ENCODE peak calls at places on chromosomes 5 and 9, in four cellular contexts. Z, W, M and S are unnamed samples.

GRCh38 chr5:149221731-149222342 is 49.8 kb upstream of the AFAP1L1 start:
- DNase-seq in M (no peak), W (no peak), Z (peak), S (no peak)

GRCh38 chr5:109630109-109630508 is 59.6 kb upstream of the MAN2A1 start:
- DNase-seq in W (no peak), Z (no peak), M (no peak), S (no peak)

GRCh38 chr5:142357469-142358090 is 32.8 kb upstream of the SPRY4 start:
- DNase-seq in W (peak), Z (peak), M (no peak), S (no peak)

GRCh38 chr9:114318416-114318815 is 4.5 kb upstream of the ORM1 start:
- DNase-seq in M (no peak), W (no peak), Z (no peak), S (no peak)

GRCh38 chr5:69415584-69415958 is 655 bp downstream of the MARVELD2 start:
- DNase-seq in Z (no peak), W (peak), M (no peak), S (no peak)

GRCh38 chr9:130328349-130328801 is 62.8 kb downstream of the HMCN2 start:
- DNase-seq in Z (peak), W (no peak), M (no peak), S (no peak)

GRCh38 chr5:139985290-139985689 is 57.8 kb downstream of the NRG2 start:
- DNase-seq in Z (no peak), W (no peak), M (no peak), S (no peak)

GRCh38 chr5:150787659-150788058 is 9.1 kb downstream of the SMIM3 start:
- DNase-seq in Z (no peak), W (no peak), M (no peak), S (no peak)

GRCh38 chr9:112535364-112535763 is 48.7 kb downstream of the KIAA1958 start:
- DNase-seq in W (peak), M (no peak), Z (peak), S (no peak)

GRCh38 chr9:88339322-88339721 is 48.9 kb upstream of the SPIN1 start:
- DNase-seq in W (no peak), M (no peak), Z (no peak), S (no peak)

GRCh38 chr9:89433826-89434225 is 64.1 kb downstream of the SEMA4D start:
- DNase-seq in M (no peak), W (no peak), Z (peak), S (no peak)

GRCh38 chr9:104635471-104635870 is 17.5 kb upstream of the OR13C9 start:
- DNase-seq in Z (no peak), M (no peak), W (no peak), S (no peak)

GRCh38 chr5:151591144-151591819 is at the start of gene FAT2:
- DNase-seq in Z (no peak), W (no peak), M (no peak), S (no peak)

GRCh38 chr5:32312194-32312681 is 501 bp downstream of the MTMR12 start:
- DNase-seq in Z (peak), M (peak), W (peak), S (no peak)

GRCh38 chr9:68950689-68951088 is 63.2 kb downstream of the PRKACG start:
- DNase-seq in W (no peak), Z (no peak), M (no peak), S (no peak)

GRCh38 chr5:78591227-78591626 is 57.3 kb downstream of the LHFPL2 start:
- DNase-seq in M (no peak), W (peak), Z (peak), S (no peak)

GRCh38 chr5:172897691-172898512 is 61.3 kb upstream of the RPL26L1 start:
- DNase-seq in Z (peak), W (peak), M (no peak), S (no peak)

GRCh38 chr5:143226361-143226760 is 177.1 kb downstream of the NR3C1 start:
- DNase-seq in M (no peak), W (no peak), Z (no peak), S (no peak)

GRCh38 chr5:432928-433791 is 9.8 kb upstream of the EXOC3 start:
- DNase-seq in M (no peak), Z (no peak), W (no peak), S (no peak)

GRCh38 chr5:117623042-117623815 is 1048.6 kb upstream of the SEMA6A start:
- DNase-seq in W (no peak), Z (peak), M (no peak), S (no peak)

GRCh38 chr5:169717298-169717697 is 80.2 kb downstream of the DOCK2 start:
- DNase-seq in M (no peak), Z (peak), W (peak), S (no peak)

GRCh38 chr5:153551537-153552079 is 61.1 kb downstream of the GRIA1 start:
- DNase-seq in W (peak), M (no peak), Z (peak), S (no peak)

GRCh38 chr5:61301820-61302563 is 30.1 kb upstream of the ZSWIM6 start:
- DNase-seq in W (peak), M (no peak), Z (peak), S (no peak)

GRCh38 chr5:142095651-142096330 is 12.8 kb upstream of the NDFIP1 start:
- DNase-seq in Z (no peak), M (no peak), W (no peak), S (peak)

GRCh38 chr9:124399323-124399962 is 15.8 kb downstream of the PSMB7 start:
- DNase-seq in W (no peak), Z (peak), M (no peak), S (no peak)

GRCh38 chr9:134053941-134054761 is 13.7 kb downstream of the BRD3 start:
- DNase-seq in W (no peak), Z (no peak), M (no peak), S (no peak)

GRCh38 chr5:17381926-17382325 is 116.1 kb upstream of the TAF11L2 start:
- DNase-seq in W (no peak), M (no peak), Z (no peak), S (no peak)

GRCh38 chr5:122019936-122020590 is 58.0 kb downstream of the LOX start:
- DNase-seq in M (no peak), W (no peak), Z (peak), S (no peak)

GRCh38 chr9:111940697-111941096 is 44.1 kb downstream of the UGCG start:
- DNase-seq in M (no peak), W (peak), Z (peak), S (no peak)

GRCh38 chr5:19266791-19267190 is 721.2 kb downstream of the CDH18 start:
- DNase-seq in W (no peak), M (no peak), Z (no peak), S (no peak)

GRCh38 chr5:133147411-133147810 is 95.6 kb downstream of the HSPA4 start:
- DNase-seq in Z (no peak), W (no peak), M (no peak), S (no peak)

GRCh38 chr9:105055922-105056321 is 128.0 kb upstream of the ABCA1 start:
- DNase-seq in W (peak), Z (peak), M (no peak), S (no peak)

GRCh38 chr9:134909511-134910105 is 8.1 kb downstream of the FCN1 start:
- DNase-seq in M (no peak), W (no peak), Z (no peak), S (no peak)

GRCh38 chr5:91219141-91219802 is 163.8 kb downstream of the ARRDC3 start:
- DNase-seq in W (no peak), M (no peak), Z (peak), S (no peak)

GRCh38 chr5:93503598-93504067 is 77.4 kb downstream of the NR2F1-AS1 start:
- DNase-seq in Z (peak), W (peak), M (no peak), S (no peak)

GRCh38 chr5:93151121-93151520 is 429.9 kb downstream of the NR2F1-AS1 start:
- DNase-seq in M (no peak), W (peak), Z (peak), S (no peak)

GRCh38 chr5:146919304-146919703 is 40.7 kb upstream of the PPP2R2B start:
- DNase-seq in W (no peak), M (no peak), Z (no peak), S (no peak)

GRCh38 chr9:11326231-11326630 is 713.4 kb upstream of the PTPRD start:
- DNase-seq in W (no peak), M (no peak), Z (no peak), S (no peak)
- TF ChIP-seq FOS in W (no peak), M (no peak), Z (no peak), S (no peak)

DNA sequence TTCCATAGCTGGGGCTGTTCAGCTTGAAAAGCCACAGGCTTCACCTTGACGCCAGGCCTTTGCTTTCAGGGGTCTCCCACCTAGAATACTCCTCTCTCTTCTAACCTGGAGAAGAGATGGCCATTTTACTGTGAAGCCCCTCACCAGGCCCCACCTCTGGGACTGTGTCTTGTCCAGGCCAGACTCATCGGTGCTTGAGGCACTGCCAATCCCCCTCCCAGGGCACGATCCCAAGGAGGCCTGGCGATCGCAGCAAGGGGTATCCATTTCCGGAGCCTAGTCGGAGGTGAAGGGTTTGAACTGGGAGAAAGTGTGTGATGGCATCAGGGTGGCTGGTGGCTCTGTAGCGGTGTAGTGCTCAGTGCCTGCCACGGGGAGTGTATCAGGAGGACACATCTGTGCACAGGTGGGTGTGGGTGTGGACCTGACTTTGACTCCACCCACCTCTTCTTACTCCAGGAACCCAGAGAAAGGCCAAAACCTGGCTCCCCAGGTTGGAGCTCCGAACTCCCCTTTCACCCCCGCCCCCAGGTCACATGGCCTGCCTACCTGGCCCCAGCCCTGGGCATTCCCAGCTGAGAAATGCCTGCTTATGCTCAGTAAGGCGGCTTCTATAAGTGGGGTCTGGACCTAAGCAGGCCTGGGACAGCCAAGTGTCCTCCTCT is 27.4 kb upstream of the ENHO start:
- DNase-seq in Z (no peak), W (no peak), M (peak), S (no peak)
- TF ChIP-seq FOS in Z (no peak), W (no peak), M (no peak), S (no peak)

DNA sequence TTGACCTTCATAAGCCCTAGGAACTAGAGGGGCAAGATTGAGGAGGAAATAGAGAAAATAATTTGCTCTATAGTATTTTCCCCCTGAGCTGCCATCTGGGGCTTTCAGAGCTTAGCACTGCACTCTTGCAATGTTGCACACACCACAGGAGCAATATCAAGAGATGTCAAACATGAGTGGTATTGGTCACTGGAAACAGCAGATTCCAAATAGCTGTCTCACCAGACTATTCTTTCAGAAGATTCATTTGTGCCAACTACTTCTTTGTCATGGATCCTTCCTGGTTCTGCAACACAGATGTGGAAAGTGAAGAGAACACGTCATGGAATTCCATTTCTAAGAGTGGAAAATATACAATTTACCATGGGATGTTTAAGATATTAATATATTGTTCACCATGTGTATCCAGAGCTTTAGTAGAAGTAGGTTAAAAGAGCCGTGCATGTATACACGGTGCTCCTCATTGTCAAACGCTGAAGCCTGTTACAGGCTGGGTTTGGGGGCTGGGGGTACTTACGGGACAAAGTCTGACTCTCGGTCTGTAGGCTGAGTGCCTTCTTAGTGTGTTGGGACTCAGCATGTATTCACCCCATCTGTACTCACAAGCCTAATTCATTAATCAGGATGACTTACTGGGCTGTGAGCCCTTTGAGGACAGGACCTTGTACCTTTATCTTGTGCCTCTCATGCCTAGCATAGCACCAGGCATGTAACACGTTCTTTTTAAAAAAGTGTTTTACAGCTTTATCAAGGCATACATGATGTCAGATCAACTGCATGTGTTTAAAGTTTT is 31.4 kb upstream of the GDNF start:
- DNase-seq in M (no peak), W (no peak), Z (peak), S (no peak)
- TF ChIP-seq FOS in M (no peak), W (no peak), Z (no peak), S (no peak)

DNA sequence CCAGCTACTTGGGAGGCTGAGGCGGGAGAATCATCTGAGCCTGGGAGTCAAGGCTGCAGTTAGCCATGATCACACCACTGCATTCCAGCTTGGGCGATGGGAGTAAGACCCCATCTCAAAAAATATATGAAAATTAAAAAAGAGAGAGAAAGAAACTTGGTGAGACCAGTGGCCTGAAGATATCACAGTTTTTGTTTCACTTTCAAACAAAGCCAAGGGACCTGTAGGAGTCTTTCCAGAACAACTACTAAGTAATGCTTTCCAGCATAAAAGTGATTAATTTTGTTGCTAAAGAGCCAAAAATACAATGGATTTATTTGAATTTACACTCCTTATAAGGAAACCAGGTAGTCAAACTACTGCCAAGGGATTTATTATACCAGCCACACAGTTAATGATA is 23.5 kb downstream of the GKAP1 start:
- DNase-seq in Z (no peak), W (no peak), M (no peak), S (no peak)
- TF ChIP-seq FOS in Z (no peak), W (no peak), M (no peak), S (no peak)

GRCh38 chr5:160956011-160956410 is 104.0 kb upstream of the ATP10B start:
- DNase-seq in M (no peak), Z (no peak), W (no peak), S (no peak)
- TF ChIP-seq FOS in M (no peak), Z (no peak), W (no peak), S (no peak)

GRCh38 chr9:132547976-132548730 is 34.3 kb upstream of the BARHL1 start:
- DNase-seq in M (no peak), Z (no peak), W (no peak), S (no peak)

GRCh38 chr9:132547436-132547835 is 35.0 kb upstream of the BARHL1 start:
- DNase-seq in W (no peak), M (no peak), Z (no peak), S (no peak)

GRCh38 chr9:132547052-132547431 is 35.4 kb upstream of the BARHL1 start:
- DNase-seq in Z (no peak), W (no peak), M (no peak), S (no peak)

GRCh38 chr9:132551556-132551955 is 30.9 kb upstream of the BARHL1 start:
- DNase-seq in W (no peak), Z (no peak), M (no peak), S (no peak)

DNA sequence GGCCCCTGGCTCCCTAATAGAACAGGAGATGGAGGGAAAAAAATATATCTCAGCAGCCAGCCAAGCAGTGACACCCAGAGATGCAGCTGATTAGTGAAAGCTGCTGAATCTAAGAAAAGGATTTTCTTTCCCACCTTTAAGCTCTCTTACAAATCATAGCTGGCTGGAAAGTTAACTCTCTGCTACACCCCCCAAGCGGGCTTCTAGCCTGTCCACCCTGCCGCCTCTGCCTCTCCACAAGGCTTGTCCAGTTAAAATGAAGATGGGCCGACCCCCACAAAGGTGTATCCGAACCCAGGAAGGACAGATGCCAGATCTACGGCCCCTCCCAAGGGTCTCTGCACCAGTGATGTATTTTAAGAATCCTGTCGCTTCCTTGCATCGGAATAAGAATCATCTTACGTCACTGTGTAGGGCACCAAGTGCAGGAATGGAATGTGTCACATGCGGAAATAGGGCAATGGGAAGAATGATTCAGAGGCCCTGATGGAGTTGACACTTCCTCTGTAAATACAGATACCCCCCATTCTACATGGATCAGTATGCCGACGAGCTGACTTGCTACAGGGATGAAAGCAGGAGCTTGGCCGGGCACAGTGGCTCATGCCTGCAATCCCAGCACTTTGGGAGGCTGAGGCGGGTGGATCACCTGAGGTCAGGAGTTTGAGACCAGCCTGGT is 33.3 kb upstream of the BARHL1 start:
- DNase-seq in M (no peak), W (no peak), Z (no peak), S (no peak)
- TF ChIP-seq FOS in M (no peak), W (peak), Z (no peak), S (no peak)

DNA sequence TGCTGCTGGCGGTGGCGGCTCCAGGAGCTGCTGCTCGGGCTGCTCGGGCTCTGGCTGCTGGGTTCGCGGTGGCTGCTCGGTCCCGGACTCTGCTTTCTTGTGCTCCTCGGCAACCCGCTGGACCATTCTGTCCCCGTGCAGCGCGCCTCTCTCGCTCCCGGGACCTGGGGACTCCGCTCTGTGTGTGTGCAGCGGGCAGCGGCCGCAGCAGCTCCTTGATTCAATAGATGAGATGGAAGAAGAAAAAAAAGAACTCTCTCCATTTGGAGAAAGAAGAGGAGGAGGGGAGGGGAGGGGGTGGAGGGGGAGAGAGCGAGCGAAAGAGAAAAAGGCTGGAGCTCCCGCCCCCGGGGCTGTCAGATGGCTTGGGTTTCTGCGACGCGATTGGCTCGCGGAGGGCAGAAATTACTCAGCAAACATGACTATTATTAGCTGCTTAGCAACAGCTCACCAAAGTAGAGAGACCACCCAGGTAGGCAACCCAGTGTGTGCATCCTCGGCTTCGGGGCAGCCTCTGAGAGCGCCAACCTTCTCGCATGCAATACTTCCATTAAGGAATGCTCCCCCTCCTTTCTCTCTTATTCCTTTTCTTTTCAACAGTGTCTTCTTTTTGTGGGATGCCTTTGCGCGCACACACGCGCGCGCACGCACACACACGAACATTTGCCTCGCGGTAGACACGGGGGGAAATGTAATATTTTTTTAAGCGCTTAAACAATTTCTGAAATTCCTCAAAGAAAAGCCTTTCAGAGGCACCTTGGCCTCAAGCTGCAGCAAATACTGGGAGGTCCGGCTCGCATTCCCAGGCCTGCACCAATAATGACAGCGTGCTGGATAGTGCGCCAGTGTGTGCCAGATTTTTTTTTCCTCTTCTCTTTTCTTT is 7.6 kb downstream of the PTCH1 start:
- DNase-seq in M (peak), Z (peak), W (peak), S (peak)
- TF ChIP-seq FOS in M (no peak), Z (no peak), W (no peak), S (no peak)